ENCODE peak calls at places on chromosomes 5 and 9, in eight cellular contexts. L is cardiac muscle cell; G is CD4-positive, alpha-beta T cell; O is heart right ventricle; A is RWPE1; F is pancreas; D is Calu3; Y is neural progenitor cell. V is an unnamed sample.
A peak's percentile ranks its signal among the peaks of the same experiment; 100 is the strongest.

GRCh38 chr5:181058321-181058720 is 18.3 kb downstream of the BTNL9 start:
- DNase-seq in F (no peak), L (no peak), O (no peak), D (no peak), A (no peak), G (no peak), Y (no peak), V (no peak)

GRCh38 chr9:10268500-10269485 is 344.0 kb downstream of the PTPRD start:
- DNase-seq in D (peak; percentile 28), Y (peak; percentile 72), F (peak; percentile 36), L (peak; percentile 50), G (no peak), O (no peak), A (peak; percentile 44), V (peak; percentile 8)

GRCh38 chr9:38345851-38346755 is 46.4 kb upstream of the ALDH1B1 start:
- DNase-seq in L (no peak), Y (no peak), D (no peak), A (no peak), G (no peak), O (no peak), F (no peak), V (no peak)

GRCh38 chr9:122988919-122989614 is 44.4 kb upstream of the GPR21 start:
- DNase-seq in F (no peak), Y (no peak), O (no peak), L (no peak), G (no peak), D (no peak), A (no peak), V (no peak)

GRCh38 chr5:134086943-134087305 is 27.6 kb upstream of the TCF7 start:
- DNase-seq in F (no peak), O (no peak), D (no peak), L (no peak), Y (no peak), A (no peak), G (peak; percentile 62), V (no peak)

GRCh38 chr9:114273461-114273881 is 49.4 kb upstream of the ORM1 start:
- DNase-seq in G (no peak), Y (no peak), O (no peak), L (no peak), A (peak; percentile 70), F (no peak), D (no peak), V (no peak)

GRCh38 chr5:106862450-106863193 is 808.1 kb downstream of the EFNA5 start:
- DNase-seq in F (no peak), Y (no peak), L (no peak), A (no peak), O (no peak), G (no peak), D (no peak), V (no peak)

GRCh38 chr9:126386088-126386487 is 59.5 kb downstream of the MVB12B start:
- DNase-seq in F (no peak), D (no peak), Y (peak; percentile 69), G (no peak), A (peak; percentile 60), L (peak; percentile 27), O (no peak), V (no peak)

GRCh38 chr5:16538001-16538400 is 72.4 kb upstream of the ZNF622 start:
- DNase-seq in G (no peak), A (no peak), Y (peak; percentile 23), D (no peak), O (no peak), F (no peak), L (no peak), V (no peak)

GRCh38 chr9:81671880-81672280 is 17.5 kb downstream of the TLE1 start:
- DNase-seq in O (peak; percentile 82), D (no peak), F (peak; percentile 64), L (peak; percentile 98), Y (no peak), G (no peak), A (no peak), V (no peak)

GRCh38 chr9:35001803-35002502 is 12.4 kb downstream of the DNAJB5 start:
- DNase-seq in A (no peak), Y (no peak), G (no peak), O (no peak), F (no peak), D (no peak), L (no peak), V (no peak)

GRCh38 chr9:36030871-36031270 is 5.8 kb upstream of the RECK start:
- DNase-seq in D (no peak), O (no peak), Y (no peak), G (no peak), A (no peak), F (no peak), L (no peak), V (no peak)

GRCh38 chr9:70517926-70518325 is 103.5 kb upstream of the KLF9 start:
- DNase-seq in L (peak; percentile 53), F (no peak), G (no peak), Y (no peak), O (no peak), D (no peak), A (no peak), V (no peak)

GRCh38 chr5:134659456-134659855 is 10.9 kb downstream of the SEC24A start:
- DNase-seq in L (no peak), Y (no peak), F (no peak), O (no peak), A (no peak), G (no peak), D (no peak), V (no peak)

GRCh38 chr5:134245101-134245604 is 19.3 kb upstream of the PPP2CA start:
- DNase-seq in L (peak; percentile 89), F (no peak), O (no peak), A (peak; percentile 89), D (peak; percentile 72), Y (peak; percentile 63), G (no peak), V (peak; percentile 20)

GRCh38 chr5:103259705-103260355 is 1.3 kb downstream of the MACIR start:
- DNase-seq in Y (peak; percentile 70), L (peak; percentile 45), A (peak; percentile 50), O (no peak), F (no peak), G (no peak), D (no peak), V (no peak)

DNA sequence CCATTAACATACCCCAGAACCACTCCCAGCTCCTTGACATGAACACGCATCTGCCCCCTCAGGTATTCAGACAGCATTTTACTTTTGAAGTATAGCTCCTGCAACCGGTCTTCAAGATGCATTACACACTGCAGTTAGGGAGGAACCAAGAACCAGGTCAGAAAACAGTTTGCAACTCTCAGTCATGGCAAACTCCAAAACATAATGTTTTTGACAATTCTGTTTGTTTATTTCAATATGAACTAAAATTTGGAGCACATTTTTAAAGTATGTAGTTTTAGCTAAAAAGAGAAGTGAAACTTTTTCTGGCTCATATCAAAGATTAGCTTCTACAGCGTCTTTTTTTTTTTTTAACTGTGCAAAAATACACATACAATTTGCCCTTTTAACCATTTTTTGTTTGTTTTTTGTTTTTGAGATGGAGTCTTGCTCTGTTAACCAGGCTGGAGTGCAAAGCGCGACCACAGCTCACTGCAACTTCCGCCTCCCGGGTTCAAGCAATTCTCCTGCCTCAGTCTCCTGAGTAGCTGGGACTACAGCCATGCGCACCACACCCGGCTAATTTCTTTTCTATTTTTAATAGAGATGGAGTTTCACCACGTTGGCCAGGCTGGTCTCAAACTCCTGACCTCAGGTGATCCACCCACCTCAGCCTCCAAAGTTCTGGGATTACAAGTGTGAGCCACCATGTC is 12.2 kb upstream of the RAPGEF6 start:
- DNase-seq in L (no peak), D (no peak), F (no peak), Y (no peak), O (no peak), G (no peak), A (no peak), V (no peak)
- TF ChIP-seq CTCF in L (no peak), D (no peak), F (no peak), Y (no peak), O (no peak), G (no peak), A (no peak), V (no peak)

DNA sequence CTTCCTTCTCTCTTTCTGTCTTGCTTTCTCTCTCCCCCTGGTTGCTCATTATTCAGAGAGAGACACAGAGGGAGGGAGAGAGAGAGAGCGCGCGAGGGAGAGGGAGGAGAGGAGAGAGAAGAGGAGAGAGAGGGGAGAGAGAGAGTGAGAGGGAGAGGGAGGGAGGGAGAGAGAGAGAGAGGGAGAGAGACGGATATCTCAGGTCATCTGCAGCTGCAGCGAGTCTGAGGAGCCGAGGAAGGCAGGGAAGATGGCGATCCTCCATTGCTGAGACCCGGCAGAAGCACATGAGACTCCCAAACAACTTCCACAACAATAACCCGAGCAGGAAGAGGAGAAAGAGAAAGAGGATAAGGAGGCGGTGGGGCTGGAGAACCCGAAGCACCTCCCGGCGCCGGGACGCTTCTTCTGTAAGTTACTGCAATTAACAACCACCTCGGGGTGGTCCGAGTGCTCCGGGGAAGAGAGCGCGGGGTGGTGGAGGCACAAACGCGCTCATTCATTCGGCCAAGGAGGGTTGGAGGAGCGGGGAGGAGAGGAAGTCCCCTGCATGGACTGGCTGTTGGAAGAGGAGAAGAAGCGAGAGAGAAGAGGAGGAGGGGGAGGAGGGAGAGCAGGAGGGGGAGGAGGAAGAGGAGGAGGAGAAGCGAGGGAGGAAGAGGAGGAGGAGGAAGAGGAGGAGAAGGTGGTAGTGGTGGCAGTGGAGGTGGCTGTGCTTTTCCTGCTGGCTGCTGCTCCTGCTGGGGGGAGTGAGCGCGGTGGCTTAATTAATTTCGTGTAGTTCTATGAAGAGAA is at the start of gene ZNF462:
- DNase-seq in A (peak; percentile 63), O (peak; percentile 30), D (peak; percentile 21), F (peak; percentile 13), L (peak; percentile 76), Y (peak; percentile 69), G (no peak), V (peak; percentile 70)
- TF ChIP-seq CTCF in A (peak; percentile 59), O (no peak), D (no peak), F (no peak), L (no peak), Y (no peak), G (no peak), V (no peak)

GRCh38 chr5:179909224-179909623 is 1.5 kb upstream of the TBC1D9B start:
- DNase-seq in F (no peak), O (no peak), G (no peak), D (no peak), L (no peak), Y (no peak), A (no peak), V (no peak)

GRCh38 chr5:179906795-179907569 is 715 bp downstream of the TBC1D9B start:
- DNase-seq in D (peak; percentile 41), L (peak; percentile 21), G (peak; percentile 11), Y (peak; percentile 69), F (peak; percentile 39), A (peak; percentile 53), O (peak; percentile 33), V (no peak)

GRCh38 chr5:179906294-179906794 is 1.4 kb downstream of the TBC1D9B start:
- DNase-seq in F (no peak), D (no peak), A (no peak), G (no peak), O (no peak), Y (peak; percentile 15), L (no peak), V (peak; percentile 4)

GRCh38 chr5:179907570-179908324 is at the start of gene TBC1D9B:
- DNase-seq in F (peak; percentile 69), G (peak; percentile 61), L (peak; percentile 84), A (peak; percentile 80), O (peak; percentile 79), Y (peak; percentile 88), D (peak; percentile 74), V (peak; percentile 40)

GRCh38 chr5:179908528-179908927 is 831 bp upstream of the TBC1D9B start:
- DNase-seq in Y (peak; percentile 75), L (no peak), G (no peak), A (no peak), D (no peak), O (no peak), F (peak; percentile 34), V (no peak)
- TF ChIP-seq CTCF in Y (peak; percentile 54), L (no peak), G (no peak), A (no peak), D (no peak), O (no peak), F (no peak), V (peak; percentile 33)

GRCh38 chr9:754150-754931 is 87.2 kb upstream of the DMRT1 start:
- DNase-seq in D (no peak), G (no peak), O (no peak), F (no peak), Y (no peak), L (no peak), A (no peak), V (no peak)
- TF ChIP-seq CTCF in D (no peak), G (no peak), O (peak; percentile 22), F (no peak), Y (no peak), L (no peak), A (no peak), V (no peak)

V was measured in HFFc6.